ENCODE peak calls at places on chromosome X, in eight cellular contexts. W is brain microvascular endothelial cell, S is tibial nerve, U is tibial artery, X is pancreas, K is suprapubic skin, P is fibroblast of the aortic adventitia, L is heart left ventricle. B is an unnamed sample.

GRCh38 chrX:2425281-2426071 is 75.3 kb downstream of the DHRSX start:
- DNase-seq in X (no peak), S (no peak), P (no peak), L (no peak), K (no peak), W (no peak), U (no peak), B (no peak)

GRCh38 chrX:776529-777230 is 146.1 kb downstream of the SHOX start:
- DNase-seq in U (peak; percentile 45), P (no peak), W (no peak), K (no peak), X (no peak), L (no peak), S (no peak), B (no peak)

GRCh38 chrX:63250253-63250868 is 100.8 kb downstream of the SPIN4 start:
- DNase-seq in X (peak; percentile 34), W (peak; percentile 82), K (no peak), P (peak; percentile 87), L (no peak), U (no peak), S (peak; percentile 58), B (peak; percentile 86)

GRCh38 chrX:129115935-129116334 is 407.4 kb downstream of the SMARCA1 start:
- DNase-seq in P (no peak), L (no peak), S (no peak), X (no peak), K (no peak), W (no peak), U (no peak), B (no peak)

GRCh38 chrX:1598876-1599790 is 7.7 kb downstream of the AKAP17A start:
- DNase-seq in K (no peak), P (no peak), L (no peak), X (no peak), S (no peak), U (peak; percentile 59), W (no peak), B (no peak)

GRCh38 chrX:50103866-50104566 is 96.8 kb downstream of the AKAP4 start:
- DNase-seq in K (no peak), X (no peak), U (no peak), P (peak; percentile 50), L (no peak), S (no peak), W (peak; percentile 10), B (no peak)

GRCh38 chrX:95678679-95679078 is 1006.0 kb upstream of the DIAPH2 start:
- DNase-seq in P (no peak), W (no peak), L (no peak), U (no peak), X (no peak), K (no peak), S (no peak), B (no peak)

GRCh38 chrX:46831620-46832327 is 5.1 kb upstream of the RP2 start:
- DNase-seq in U (no peak), S (no peak), W (peak; percentile 26), K (no peak), P (peak; percentile 59), L (no peak), X (no peak), B (no peak)

GRCh38 chrX:41273638-41274037 is 60.3 kb upstream of the DDX3X start:
- DNase-seq in P (peak; percentile 9), U (no peak), X (no peak), L (no peak), S (no peak), K (no peak), W (no peak), B (no peak)

GRCh38 chrX:102077426-102077825 is 48.1 kb upstream of the TCEAL2 start:
- DNase-seq in P (no peak), U (no peak), S (no peak), X (no peak), L (no peak), W (no peak), K (no peak), B (no peak)

GRCh38 chrX:21943460-21944135 is 3.1 kb downstream of the SMS start:
- DNase-seq in P (peak; percentile 86), U (no peak), K (no peak), L (no peak), X (no peak), S (no peak), W (peak; percentile 67), B (no peak)

GRCh38 chrX:43677993-43678392 is 21.9 kb downstream of the MAOA start:
- DNase-seq in K (no peak), U (no peak), W (no peak), S (no peak), X (peak; percentile 49), L (no peak), P (no peak), B (no peak)

GRCh38 chrX:29257516-29257915 is 670.3 kb downstream of the IL1RAPL1 start:
- DNase-seq in U (no peak), W (peak; percentile 79), P (peak; percentile 79), S (no peak), L (no peak), X (no peak), K (no peak), B (no peak)

GRCh38 chrX:132118361-132118760 is 9.5 kb downstream of the FRMD7 start:
- DNase-seq in U (no peak), S (no peak), K (no peak), P (no peak), L (no peak), W (no peak), X (no peak), B (no peak)

GRCh38 chrX:30153175-30153880 is 62.0 kb upstream of the MAGEB2 start:
- DNase-seq in L (no peak), W (no peak), P (no peak), S (no peak), U (no peak), K (no peak), X (no peak), B (no peak)

GRCh38 chrX:119502727-119503483 is 34.7 kb downstream of the SLC25A5 start:
- DNase-seq in U (peak; percentile 69), S (no peak), P (peak; percentile 45), X (peak; percentile 57), W (peak; percentile 27), L (no peak), K (peak; percentile 71), B (peak; percentile 9)

GRCh38 chrX:11881485-11882170 is 123.6 kb downstream of the MSL3 start:
- DNase-seq in P (no peak), K (no peak), L (no peak), X (no peak), W (no peak), U (no peak), S (no peak), B (no peak)

GRCh38 chrX:44828008-44828605 is 15.7 kb upstream of the DUSP21 start:
- DNase-seq in L (no peak), K (no peak), U (no peak), P (peak; percentile 83), S (no peak), W (peak; percentile 80), X (no peak), B (no peak)

DNA sequence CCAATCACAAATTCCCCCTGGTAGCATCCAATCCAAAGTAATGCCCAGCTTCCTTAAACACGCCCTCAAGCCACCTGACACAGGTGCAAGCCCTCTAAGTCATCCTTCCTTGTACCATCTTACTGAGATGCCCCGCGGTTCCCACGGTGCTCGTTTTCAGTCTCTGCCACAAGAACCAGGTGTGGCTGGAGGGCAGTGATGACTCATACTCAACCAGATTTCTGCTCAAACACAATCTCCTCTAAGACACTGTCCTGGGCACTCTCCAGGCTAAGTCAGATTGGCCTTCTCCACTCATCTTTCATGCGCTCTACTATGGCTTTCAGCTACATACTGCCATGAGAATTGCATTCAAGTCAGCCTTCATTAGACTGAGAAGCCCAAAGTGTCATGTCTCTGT is 3.5 kb downstream of the SH3KBP1 start:
- DNase-seq in K (no peak), L (no peak), U (no peak), S (no peak), P (no peak), X (no peak), W (no peak), B (peak; percentile 90)
- H3K4me3 ChIP-seq in K (no peak overlapping the region), L (no peak overlapping the region), U (no peak overlapping the region), S (no peak overlapping the region), P (no peak overlapping the region), X (no peak overlapping the region), W (no peak overlapping the region), B (peak overlapping the region; percentile 84)

GRCh38 chrX:16305187-16305586 is 137.9 kb downstream of the MAGEB17 start:
- DNase-seq in P (no peak), U (no peak), L (no peak), K (no peak), X (no peak), W (no peak), S (no peak), B (no peak)
- TF ChIP-seq CTCF in P (no peak), U (no peak), L (no peak), K (no peak), X (no peak), W (no peak), S (no peak), B (no peak)

DNA sequence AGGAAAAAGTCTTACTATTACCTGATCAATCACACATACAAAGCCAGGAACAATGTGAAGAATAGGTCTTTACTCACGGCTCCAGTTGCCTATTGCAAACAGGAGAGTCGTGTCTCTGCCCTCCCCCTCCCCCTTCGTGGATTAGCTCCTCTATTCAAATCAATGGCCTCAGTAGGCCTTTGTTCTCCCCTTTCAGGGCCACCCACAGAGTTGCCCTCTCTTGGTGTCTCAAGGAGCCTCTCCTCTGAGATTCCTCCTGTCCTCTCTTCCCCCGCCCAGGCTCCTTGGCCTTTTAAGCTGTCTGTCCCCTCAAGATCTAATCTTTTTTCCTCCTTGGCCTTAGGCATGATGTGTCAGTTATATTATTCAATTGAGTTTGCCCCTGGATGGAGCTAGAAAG is 107.2 kb upstream of the NALF2 start:
- DNase-seq in K (no peak), X (no peak), U (no peak), L (no peak), P (no peak), W (no peak), S (no peak), B (no peak)
- H3K4me3 ChIP-seq in K (no peak overlapping the region), X (no peak overlapping the region), U (no peak overlapping the region), L (no peak overlapping the region), P (no peak overlapping the region), W (no peak overlapping the region), S (no peak overlapping the region), B (no peak overlapping the region)

GRCh38 chrX:13598877-13599276 is 29.5 kb downstream of the EGFL6 start:
- DNase-seq in S (no peak), W (no peak), X (no peak), U (no peak), L (no peak), K (no peak), P (no peak), B (no peak)
- TF ChIP-seq CTCF in S (no peak), W (peak; percentile 63), X (no peak), U (no peak), L (no peak), K (no peak), P (peak; percentile 45), B (no peak)

DNA sequence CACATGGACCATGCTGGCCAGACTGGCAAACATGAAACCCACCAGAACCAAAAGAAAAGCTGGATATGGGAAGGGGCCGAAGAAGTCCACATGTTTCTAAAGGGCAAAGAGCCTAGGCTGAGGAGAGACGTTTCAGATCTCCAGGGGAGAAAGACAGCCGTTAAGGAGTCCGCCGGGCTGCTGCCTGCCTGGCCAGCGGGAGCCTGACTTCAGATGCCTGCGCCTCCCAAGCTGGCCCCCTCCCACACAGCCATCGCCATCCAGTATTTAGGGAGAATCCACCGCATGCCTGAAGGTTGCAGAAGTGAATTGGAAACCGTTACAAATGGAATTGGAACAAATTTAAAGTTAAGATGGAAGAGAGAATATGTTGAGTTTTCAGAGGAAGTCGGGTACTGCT is 2.9 kb downstream of the TBL1X start:
- DNase-seq in W (no peak), L (no peak), X (no peak), P (no peak), S (no peak), U (no peak), K (no peak), B (no peak)
- H3K4me3 ChIP-seq in W (peak overlapping the region; percentile 1), L (no peak overlapping the region), X (no peak overlapping the region), P (no peak overlapping the region), S (no peak overlapping the region), U (peak overlapping the region; percentile 77), K (no peak overlapping the region), B (no peak overlapping the region)